ENCODE peak calls at places on chromosomes 5 and 9, in five cellular contexts. One of them, this sample, is unnamed.

GRCh38 chr5:96655506-96655905 is 6.7 kb upstream of the CAST start:
- DNase-seq in SK-N-SH: no peak
- DNase-seq in A549: no peak
- DNase-seq in IMR-90: peak
- DNase-seq in GM12878: no peak
- DNase-seq in this sample: no peak

GRCh38 chr9:34522091-34522887 is 501 bp downstream of the ENHO start:
- DNase-seq in SK-N-SH: peak
- DNase-seq in GM12878: no peak
- DNase-seq in IMR-90: no peak
- DNase-seq in A549: no peak
- DNase-seq in this sample: no peak

GRCh38 chr5:94849821-94850736 is 231.6 kb downstream of the SLF1 start:
- DNase-seq in A549: peak
- DNase-seq in IMR-90: peak
- DNase-seq in SK-N-SH: peak
- DNase-seq in GM12878: peak
- DNase-seq in this sample: peak

GRCh38 chr9:137077758-137078693 is 709 bp downstream of the UAP1L1 start:
- DNase-seq in IMR-90: no peak
- DNase-seq in GM12878: no peak
- DNase-seq in SK-N-SH: peak
- DNase-seq in A549: no peak
- DNase-seq in this sample: no peak

GRCh38 chr5:107948377-107948776 is 277.6 kb upstream of the EFNA5 start:
- DNase-seq in GM12878: no peak
- DNase-seq in SK-N-SH: no peak
- DNase-seq in A549: no peak
- DNase-seq in IMR-90: no peak
- DNase-seq in this sample: no peak

GRCh38 chr5:154369682-154370081 is 76.1 kb upstream of the SAP30L start:
- DNase-seq in A549: no peak
- DNase-seq in IMR-90: peak
- DNase-seq in SK-N-SH: no peak
- DNase-seq in GM12878: no peak
- DNase-seq in this sample: peak

GRCh38 chr5:160486573-160486972 is 64.9 kb downstream of the PTTG1 start:
- DNase-seq in GM12878: no peak
- DNase-seq in SK-N-SH: no peak
- DNase-seq in IMR-90: no peak
- DNase-seq in A549: no peak
- DNase-seq in this sample: no peak

GRCh38 chr9:114300846-114301797 is 21.8 kb upstream of the ORM1 start:
- DNase-seq in GM12878: no peak
- DNase-seq in A549: no peak
- DNase-seq in SK-N-SH: no peak
- DNase-seq in IMR-90: no peak
- DNase-seq in this sample: no peak

GRCh38 chr5:36928947-36929346 is 52.4 kb downstream of the NIPBL start:
- DNase-seq in IMR-90: peak
- DNase-seq in A549: no peak
- DNase-seq in SK-N-SH: no peak
- DNase-seq in GM12878: no peak
- DNase-seq in this sample: no peak

GRCh38 chr5:62475072-62475471 is 62.5 kb downstream of the IPO11 start:
- DNase-seq in IMR-90: peak
- DNase-seq in A549: peak
- DNase-seq in GM12878: no peak
- DNase-seq in SK-N-SH: no peak
- DNase-seq in this sample: no peak
- TF ChIP-seq RCOR1 in IMR-90: no peak
- TF ChIP-seq RCOR1 in A549: no peak
- TF ChIP-seq RCOR1 in GM12878: no peak
- TF ChIP-seq RCOR1 in SK-N-SH: no peak
- TF ChIP-seq RCOR1 in this sample: no peak

DNA sequence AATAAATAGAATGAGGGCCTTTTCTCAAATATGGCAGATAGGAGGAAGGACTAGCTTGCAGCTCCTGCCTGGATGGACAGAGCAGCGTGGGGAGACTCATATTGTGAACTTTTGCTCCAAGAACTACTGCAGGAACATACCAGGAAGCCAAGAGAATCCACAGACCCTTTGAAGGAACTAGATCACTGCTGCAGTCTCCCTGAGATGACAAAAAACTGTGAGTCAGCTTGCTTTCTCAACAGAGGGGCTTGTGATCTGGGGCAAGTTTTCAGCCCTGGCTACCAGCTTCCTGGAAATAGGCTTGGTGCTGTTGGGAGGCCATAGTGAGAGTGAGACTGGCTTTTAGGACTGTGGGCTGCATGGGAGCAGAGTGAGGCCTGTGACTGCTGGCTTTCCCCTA is 170.6 kb upstream of the TRIM32 start:
- DNase-seq in A549: no peak
- DNase-seq in IMR-90: no peak
- DNase-seq in GM12878: no peak
- DNase-seq in SK-N-SH: no peak
- DNase-seq in this sample: no peak
- TF ChIP-seq RCOR1 in A549: no peak
- TF ChIP-seq RCOR1 in IMR-90: no peak
- TF ChIP-seq RCOR1 in GM12878: no peak
- TF ChIP-seq RCOR1 in SK-N-SH: no peak
- TF ChIP-seq RCOR1 in this sample: no peak

GRCh38 chr9:72857632-72858011 is 95.2 kb downstream of the ALDH1A1 start:
- DNase-seq in GM12878: no peak
- DNase-seq in IMR-90: no peak
- DNase-seq in SK-N-SH: no peak
- DNase-seq in A549: peak
- DNase-seq in this sample: no peak

GRCh38 chr9:72856985-72857631 is 95.7 kb downstream of the ALDH1A1 start:
- DNase-seq in GM12878: no peak
- DNase-seq in A549: peak
- DNase-seq in SK-N-SH: peak
- DNase-seq in IMR-90: peak
- DNase-seq in this sample: peak

GRCh38 chr9:72858089-72858912 is 94.6 kb downstream of the ALDH1A1 start:
- DNase-seq in IMR-90: no peak
- DNase-seq in SK-N-SH: no peak
- DNase-seq in A549: peak
- DNase-seq in GM12878: no peak
- DNase-seq in this sample: peak

GRCh38 chr9:72855321-72855720 is 97.5 kb downstream of the ALDH1A1 start:
- DNase-seq in SK-N-SH: no peak
- DNase-seq in IMR-90: no peak
- DNase-seq in A549: no peak
- DNase-seq in GM12878: no peak
- DNase-seq in this sample: no peak

GRCh38 chr9:72855890-72856523 is 96.8 kb downstream of the ALDH1A1 start:
- DNase-seq in IMR-90: no peak
- DNase-seq in SK-N-SH: no peak
- DNase-seq in GM12878: no peak
- DNase-seq in A549: no peak
- DNase-seq in this sample: no peak
- TF ChIP-seq RCOR1 in IMR-90: no peak
- TF ChIP-seq RCOR1 in SK-N-SH: no peak
- TF ChIP-seq RCOR1 in GM12878: no peak
- TF ChIP-seq RCOR1 in A549: no peak
- TF ChIP-seq RCOR1 in this sample: no peak

DNA sequence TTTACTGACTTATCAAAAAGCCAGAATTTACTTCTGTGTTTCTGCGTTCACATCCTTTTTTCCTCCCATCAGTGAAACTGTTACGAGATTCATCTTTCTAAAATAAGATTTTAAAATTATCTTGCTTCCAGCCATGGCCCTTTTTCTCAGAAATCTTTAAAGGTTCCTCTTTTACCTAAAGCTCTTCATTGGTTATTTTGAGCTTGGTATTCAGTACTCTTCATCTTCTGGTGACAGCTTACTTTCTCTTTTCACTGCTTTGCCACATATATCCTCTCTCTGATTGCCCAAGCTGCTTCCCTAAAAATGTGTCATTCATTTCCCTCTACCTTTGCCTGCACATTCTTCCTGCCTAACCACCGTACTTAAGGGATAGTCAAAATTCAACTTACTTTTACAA is 32.3 kb downstream of the TGFBR1 start:
- DNase-seq in GM12878: no peak
- DNase-seq in A549: no peak
- DNase-seq in SK-N-SH: no peak
- DNase-seq in IMR-90: no peak
- DNase-seq in this sample: peak
- TF ChIP-seq RCOR1 in GM12878: no peak
- TF ChIP-seq RCOR1 in A549: no peak
- TF ChIP-seq RCOR1 in SK-N-SH: no peak
- TF ChIP-seq RCOR1 in IMR-90: no peak
- TF ChIP-seq RCOR1 in this sample: peak

GRCh38 chr5:57902035-57902434 is 419.4 kb upstream of the ACTBL2 start:
- DNase-seq in GM12878: no peak
- DNase-seq in A549: no peak
- DNase-seq in SK-N-SH: no peak
- DNase-seq in IMR-90: no peak
- DNase-seq in this sample: no peak
- TF ChIP-seq RCOR1 in GM12878: no peak
- TF ChIP-seq RCOR1 in A549: no peak
- TF ChIP-seq RCOR1 in SK-N-SH: no peak
- TF ChIP-seq RCOR1 in IMR-90: no peak
- TF ChIP-seq RCOR1 in this sample: no peak

DNA sequence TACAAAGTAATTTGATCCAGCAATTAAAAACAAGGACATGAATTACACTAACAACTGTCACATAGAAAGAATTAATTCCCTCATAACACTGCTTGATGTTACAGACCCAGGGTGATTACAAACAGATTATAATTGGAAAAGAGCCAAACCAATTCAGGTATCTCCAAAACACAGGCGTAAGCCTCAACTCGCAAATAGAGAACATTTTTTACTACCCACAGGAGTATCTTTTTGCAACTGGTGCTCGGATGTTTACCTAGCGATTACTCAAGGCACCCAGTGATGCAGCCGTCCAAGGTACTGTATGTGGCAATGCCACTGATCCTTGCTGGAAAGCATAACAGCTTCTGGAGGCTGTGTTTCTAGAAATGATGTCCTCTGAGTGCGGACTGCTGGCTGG is 386.1 kb upstream of the KIF2A start:
- DNase-seq in A549: peak
- DNase-seq in GM12878: no peak
- DNase-seq in IMR-90: no peak
- DNase-seq in SK-N-SH: no peak
- DNase-seq in this sample: no peak
- TF ChIP-seq RCOR1 in A549: no peak
- TF ChIP-seq RCOR1 in GM12878: no peak
- TF ChIP-seq RCOR1 in IMR-90: no peak
- TF ChIP-seq RCOR1 in SK-N-SH: no peak
- TF ChIP-seq RCOR1 in this sample: no peak

GRCh38 chr9:6096821-6097220 is 81.4 kb upstream of the RANBP6 start:
- DNase-seq in GM12878: no peak
- DNase-seq in SK-N-SH: no peak
- DNase-seq in A549: peak
- DNase-seq in IMR-90: peak
- DNase-seq in this sample: no peak

GRCh38 chr9:6098431-6098830 is 83.0 kb upstream of the RANBP6 start:
- DNase-seq in A549: no peak
- DNase-seq in IMR-90: peak
- DNase-seq in GM12878: no peak
- DNase-seq in SK-N-SH: no peak
- DNase-seq in this sample: no peak
- TF ChIP-seq RCOR1 in A549: no peak
- TF ChIP-seq RCOR1 in IMR-90: no peak
- TF ChIP-seq RCOR1 in GM12878: no peak
- TF ChIP-seq RCOR1 in SK-N-SH: no peak
- TF ChIP-seq RCOR1 in this sample: no peak

DNA sequence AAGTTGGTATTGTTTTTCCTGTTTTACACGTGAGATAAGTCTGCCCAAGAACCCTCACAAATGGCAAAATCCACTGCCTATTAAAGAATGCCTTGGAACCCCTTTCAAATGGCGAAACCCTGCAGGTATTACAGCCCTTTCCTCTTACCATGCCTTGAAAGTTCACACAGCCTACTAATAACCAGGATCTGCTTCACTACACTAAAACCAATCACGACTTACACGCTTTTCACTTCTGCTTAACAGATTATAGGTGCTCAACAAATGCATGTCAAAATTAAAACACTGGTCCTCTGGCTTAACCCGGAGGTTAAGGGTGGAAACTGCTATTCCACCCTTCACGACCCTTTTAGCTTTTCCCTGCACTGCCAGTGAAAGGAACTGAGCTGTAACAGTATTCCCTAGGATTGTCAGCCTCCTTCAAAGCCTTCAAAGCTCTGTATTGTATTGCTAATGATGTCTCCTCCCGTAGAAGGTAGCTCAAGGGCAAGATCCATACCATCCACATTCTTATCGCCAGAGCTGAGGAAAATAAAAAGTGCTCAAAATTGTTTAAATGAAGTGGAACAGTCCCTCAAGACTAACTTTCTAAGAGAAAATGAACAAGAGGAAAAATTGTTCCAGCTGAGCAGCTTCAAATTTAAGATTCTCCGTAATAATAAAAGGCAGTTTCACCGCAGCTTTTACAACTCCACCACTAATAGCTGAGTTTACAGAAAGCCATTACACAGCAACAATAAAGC is 996 bp downstream of the AUH start:
- DNase-seq in A549: no peak
- DNase-seq in IMR-90: no peak
- DNase-seq in SK-N-SH: no peak
- DNase-seq in GM12878: peak
- DNase-seq in this sample: no peak
- TF ChIP-seq RCOR1 in A549: no peak
- TF ChIP-seq RCOR1 in IMR-90: no peak
- TF ChIP-seq RCOR1 in SK-N-SH: no peak
- TF ChIP-seq RCOR1 in GM12878: no peak
- TF ChIP-seq RCOR1 in this sample: no peak

GRCh38 chr5:69416180-69416579 is 1.3 kb downstream of the MARVELD2 start:
- DNase-seq in SK-N-SH: no peak
- DNase-seq in GM12878: no peak
- DNase-seq in IMR-90: no peak
- DNase-seq in A549: no peak
- DNase-seq in this sample: no peak

GRCh38 chr5:69414885-69415583 is at the start of gene MARVELD2:
- DNase-seq in GM12878: no peak
- DNase-seq in SK-N-SH: peak
- DNase-seq in IMR-90: peak
- DNase-seq in A549: peak
- DNase-seq in this sample: no peak

GRCh38 chr5:69415584-69415958 is 655 bp downstream of the MARVELD2 start:
- DNase-seq in GM12878: no peak
- DNase-seq in SK-N-SH: no peak
- DNase-seq in A549: no peak
- DNase-seq in IMR-90: no peak
- DNase-seq in this sample: no peak

GRCh38 chr5:69418559-69418958 is 3.6 kb downstream of the MARVELD2 start:
- DNase-seq in IMR-90: no peak
- DNase-seq in A549: no peak
- DNase-seq in GM12878: no peak
- DNase-seq in SK-N-SH: no peak
- DNase-seq in this sample: no peak

DNA sequence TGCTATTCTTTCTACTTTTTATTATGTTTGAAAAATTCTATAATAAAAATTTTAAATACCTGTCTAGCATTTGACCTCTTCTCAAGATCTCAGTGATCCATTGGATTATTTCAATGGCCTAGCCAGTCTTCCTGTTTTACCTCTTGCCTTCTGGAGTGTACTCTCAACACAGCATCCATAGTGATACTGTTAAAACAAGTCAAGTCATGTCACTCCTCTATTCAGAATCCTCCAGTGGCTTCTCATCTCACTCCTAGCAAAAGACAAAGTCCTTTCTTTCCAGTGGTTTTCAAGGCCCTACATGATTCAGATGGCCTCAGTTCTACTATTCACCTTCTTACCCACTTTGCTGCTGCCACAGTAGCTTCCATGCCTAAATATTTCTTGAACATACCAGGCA is 1.8 kb downstream of the MARVELD2 start:
- DNase-seq in SK-N-SH: no peak
- DNase-seq in IMR-90: no peak
- DNase-seq in GM12878: no peak
- DNase-seq in A549: no peak
- DNase-seq in this sample: no peak
- TF ChIP-seq RCOR1 in SK-N-SH: no peak
- TF ChIP-seq RCOR1 in IMR-90: no peak
- TF ChIP-seq RCOR1 in GM12878: no peak
- TF ChIP-seq RCOR1 in A549: no peak
- TF ChIP-seq RCOR1 in this sample: no peak

This sample was measured in K562.